ENCODE peak calls at places on chromosomes 3 and 15, in ten cellular contexts. H is AG08396; N is GM23248; Q is body of pancreas; B is IMR-90; P is renal cortical epithelial cell; F is stimulated activated naive CD8-positive, alpha-beta T cell treated with anti-CD3 and anti-CD28 coated beads, Interleukin-15, Interleukin-2, amounts not matched to agents 100 U/mL and 50 U/mL, for 24 hours; D is esophagus muscularis mucosa; K is hypothalamus; W is colonic mucosa. J is an unnamed sample.

GRCh38 chr3:105429034-105429762 is 62.5 kb downstream of the ALCAM start:
- DNase-seq in B (peak; percentile 25), Q (no peak), P (peak; percentile 18), D (no peak), H (no peak), N (peak; percentile 22), W (no peak), K (no peak), F (no peak), J (no peak)

GRCh38 chr3:297585-297984 is 101.0 kb downstream of the CHL1 start:
- DNase-seq in H (no peak), W (no peak), F (no peak), D (no peak), Q (no peak), K (no peak), B (no peak), N (no peak), P (no peak), J (no peak)

GRCh38 chr15:28097656-28098359 is 1.3 kb downstream of the OCA2 start:
- DNase-seq in Q (no peak), H (no peak), N (no peak), B (no peak), D (no peak), F (no peak), P (no peak), W (no peak), K (no peak), J (no peak)

GRCh38 chr3:16377847-16378302 is 112.9 kb downstream of the OXNAD1 start:
- DNase-seq in H (no peak), P (no peak), D (no peak), Q (no peak), F (no peak), N (no peak), W (no peak), K (no peak), B (no peak), J (no peak)

GRCh38 chr15:76235186-76235826 is 76.0 kb downstream of the ETFA start:
- DNase-seq in D (no peak), H (peak; percentile 32), Q (no peak), K (no peak), N (peak; percentile 60), B (peak; percentile 53), F (no peak), W (no peak), P (peak; percentile 65), J (peak; percentile 45)

GRCh38 chr3:78855190-78855589 is 912.6 kb downstream of the ROBO1 start:
- DNase-seq in N (no peak), H (no peak), P (no peak), W (no peak), F (no peak), B (no peak), Q (no peak), D (no peak), K (no peak), J (no peak)

GRCh38 chr3:64074091-64074490 is 50.8 kb upstream of the PSMD6 start:
- DNase-seq in H (no peak), W (no peak), F (no peak), D (no peak), K (no peak), N (peak; percentile 35), B (peak; percentile 79), P (no peak), Q (no peak), J (no peak)

GRCh38 chr3:148792540-148792939 is 35.1 kb upstream of the CPB1 start:
- DNase-seq in H (no peak), Q (no peak), K (no peak), N (no peak), D (no peak), F (no peak), P (no peak), W (no peak), B (no peak), J (no peak)

GRCh38 chr3:173221010-173221409 is 80.0 kb upstream of the SPATA16 start:
- DNase-seq in D (no peak), B (no peak), F (no peak), W (no peak), N (peak; percentile 43), H (no peak), P (peak; percentile 19), K (no peak), Q (no peak), J (no peak)

GRCh38 chr3:113225286-113225685 is 13.9 kb downstream of the BOC start:
- DNase-seq in K (no peak), D (peak; percentile 66), W (no peak), B (no peak), F (no peak), N (no peak), H (no peak), P (no peak), Q (no peak), J (no peak)

GRCh38 chr3:51968175-51968681 is 974 bp upstream of the PCBP4 start:
- DNase-seq in F (no peak), P (no peak), Q (no peak), D (no peak), B (peak; percentile 18), W (no peak), H (no peak), K (no peak), N (peak; percentile 34), J (no peak)

GRCh38 chr3:113231827-113232253 is 20.5 kb downstream of the BOC start:
- DNase-seq in K (no peak), F (no peak), B (peak; percentile 89), H (peak; percentile 74), P (peak; percentile 99), Q (no peak), W (no peak), D (no peak), N (peak; percentile 89), J (no peak)

GRCh38 chr3:105108823-105109222 is 257.9 kb upstream of the ALCAM start:
- DNase-seq in W (no peak), Q (no peak), F (no peak), N (no peak), K (no peak), B (no peak), H (no peak), P (peak; percentile 61), D (no peak), J (no peak)

GRCh38 chr3:45387636-45388348 is 584 bp upstream of the LARS2 start:
- DNase-seq in B (no peak), D (no peak), H (no peak), P (no peak), W (no peak), Q (no peak), F (no peak), K (no peak), N (no peak), J (no peak)

GRCh38 chr3:72996121-72996472 is 514 bp upstream of the PPP4R2 start:
- DNase-seq in H (no peak), W (peak; percentile 63), P (no peak), K (no peak), N (no peak), B (no peak), Q (peak; percentile 24), F (peak; percentile 14), D (no peak), J (no peak)

GRCh38 chr15:70098461-70099166 is 897 bp upstream of the TLE3 start:
- DNase-seq in Q (peak; percentile 59), P (no peak), N (peak; percentile 68), D (no peak), W (peak; percentile 53), H (no peak), K (no peak), F (peak; percentile 38), B (no peak), J (no peak)

GRCh38 chr15:39834256-39834655 is 51.6 kb upstream of the FSIP1 start:
- DNase-seq in N (peak; percentile 83), Q (no peak), F (no peak), D (no peak), P (no peak), K (no peak), W (no peak), B (peak; percentile 70), H (no peak), J (no peak)

GRCh38 chr15:82146990-82147461 is 101.2 kb upstream of the MEX3B start:
- DNase-seq in K (no peak), D (no peak), N (peak; percentile 92), F (no peak), Q (no peak), W (no peak), B (peak; percentile 90), H (peak; percentile 51), P (peak; percentile 89), J (peak; percentile 78)

GRCh38 chr15:62254137-62254934 is 89.3 kb upstream of the C2CD4B start:
- DNase-seq in F (peak; percentile 79), D (no peak), Q (peak; percentile 86), W (peak; percentile 74), H (peak; percentile 67), B (peak; percentile 43), N (peak; percentile 73), K (no peak), P (peak; percentile 43), J (peak; percentile 80)

GRCh38 chr3:124860599-124860998 is 26.6 kb downstream of the ITGB5 start:
- DNase-seq in D (no peak), Q (peak; percentile 50), B (peak; percentile 96), W (peak; percentile 44), F (no peak), P (peak; percentile 97), N (peak; percentile 97), K (no peak), H (peak; percentile 86), J (peak; percentile 24)

GRCh38 chr3:143283432-143284128 is 164.0 kb downstream of the CHST2 start:
- DNase-seq in N (peak; percentile 22), D (no peak), F (peak; percentile 36), W (no peak), K (no peak), Q (no peak), P (peak; percentile 86), B (no peak), H (no peak), J (no peak)

GRCh38 chr3:43218156-43218555 is 68.2 kb upstream of the SNRK start:
- DNase-seq in Q (no peak), F (no peak), B (no peak), D (no peak), W (no peak), K (no peak), P (no peak), N (no peak), H (no peak), J (no peak)

GRCh38 chr3:21055015-21055414 is 696.0 kb downstream of the ZNF385D start:
- DNase-seq in W (no peak), F (no peak), N (no peak), K (no peak), P (no peak), H (no peak), D (no peak), Q (no peak), B (no peak), J (no peak)

GRCh38 chr3:10358309-10358980 is 37.5 kb upstream of the SEC13 start:
- DNase-seq in Q (no peak), K (no peak), W (no peak), N (no peak), D (no peak), P (no peak), B (no peak), F (no peak), H (no peak), J (no peak)

GRCh38 chr3:50516048-50516871 is 12.8 kb upstream of the CACNA2D2 start:
- DNase-seq in B (no peak), Q (no peak), H (no peak), W (peak; percentile 27), K (no peak), F (no peak), P (no peak), N (peak; percentile 13), D (no peak), J (no peak)

GRCh38 chr3:185914911-185915629 is 22.7 kb downstream of the TRA2B start:
- DNase-seq in D (no peak), H (no peak), Q (no peak), B (no peak), K (no peak), W (no peak), F (no peak), N (no peak), P (no peak), J (no peak)

GRCh38 chr3:194959217-194959616 is 273.5 kb downstream of the FAM43A start:
- DNase-seq in P (no peak), K (no peak), B (no peak), N (no peak), Q (no peak), H (no peak), F (no peak), D (no peak), W (no peak), J (no peak)

GRCh38 chr3:59128685-59129084 is 78.9 kb upstream of the CFAP20DC start:
- DNase-seq in D (no peak), W (no peak), F (no peak), K (no peak), B (no peak), N (no peak), Q (no peak), P (no peak), H (no peak), J (no peak)